ENCODE peak calls at places on chromosomes 6 and 20, in four cellular contexts. C, H, K and L are unnamed samples.

GRCh38 chr6:144845181-144845580 is 560.0 kb downstream of the UTRN start:
- DNase-seq in C (no peak), H (peak; percentile 15), K (no peak), L (no peak)

GRCh38 chr20:50521221-50521642 is 11.0 kb downstream of the PTPN1 start:
- DNase-seq in C (no peak), H (no peak), K (no peak), L (no peak)

GRCh38 chr6:31750411-31751022 is 10.7 kb downstream of the MSH5 start:
- DNase-seq in C (no peak), H (peak; percentile 80), K (no peak), L (no peak)

GRCh38 chr6:14016930-14017625 is 92.3 kb downstream of the RNF182 start:
- DNase-seq in C (no peak), H (peak; percentile 59), K (no peak), L (no peak)

GRCh38 chr20:54340667-54341081 is 132.8 kb downstream of the PFDN4 start:
- DNase-seq in C (no peak), H (peak; percentile 7), K (no peak), L (no peak)

GRCh38 chr6:107657755-107658461 is 166.2 kb downstream of the SCML4 start:
- DNase-seq in C (peak; percentile 99), H (peak; percentile 66), K (peak; percentile 67), L (no peak)

GRCh38 chr6:131755597-131755996 is 44.8 kb upstream of the CTAGE9 start:
- DNase-seq in C (no peak), H (peak; percentile 48), K (no peak), L (no peak)

GRCh38 chr20:1319051-1319450 is 9.9 kb downstream of the SDCBP2 start:
- DNase-seq in C (no peak), H (no peak), K (no peak), L (no peak)

GRCh38 chr20:56688106-56688505 is 59.0 kb downstream of the TFAP2C start:
- DNase-seq in C (no peak), H (no peak), K (no peak), L (no peak)